ENCODE peak calls at places on chromosomes 12 and 14, in ten cellular contexts. M is GM12865; C is foreskin fibroblast; B is fibroblast of lung; H is heart right ventricle; W is CD4-positive, alpha-beta T cell; E is psoas muscle; Q is spleen; F is A549; I is CD8-positive, alpha-beta T cell. P is an unnamed sample.
A peak's percentile ranks its signal among the peaks of the same experiment; 100 is the strongest.

GRCh38 chr12:62692884-62693283 is 226.3 kb downstream of the MON2 start:
- DNase-seq in H (no peak), C (peak; percentile 68), E (no peak), M (no peak), B (peak; percentile 99), I (no peak), F (peak; percentile 33), Q (no peak), W (no peak), P (no peak)

GRCh38 chr12:131287015-131287937 is 333.6 kb downstream of the ADGRD1 start:
- DNase-seq in B (no peak), F (no peak), E (no peak), C (no peak), Q (peak; percentile 60), I (no peak), M (no peak), W (no peak), H (peak; percentile 1), P (peak; percentile 18)

GRCh38 chr12:55743131-55743921 is 404 bp downstream of the GDF11 start:
- DNase-seq in C (peak; percentile 65), H (no peak), B (peak; percentile 70), F (peak; percentile 82), M (peak; percentile 84), Q (peak; percentile 91), E (peak; percentile 65), W (peak; percentile 51), I (no peak), P (no peak)

GRCh38 chr14:103679351-103679750 is 35.9 kb downstream of the XRCC3 start:
- DNase-seq in E (no peak), B (no peak), I (no peak), Q (peak; percentile 91), C (no peak), F (peak; percentile 47), M (peak; percentile 82), H (no peak), W (peak; percentile 22), P (peak; percentile 71)

GRCh38 chr14:71141701-71142374 is 234.6 kb downstream of the PCNX1 start:
- DNase-seq in F (no peak), Q (no peak), W (no peak), I (no peak), B (peak; percentile 84), M (no peak), H (no peak), E (no peak), C (no peak), P (no peak)

GRCh38 chr14:34554540-34555250 is 15.2 kb upstream of the EAPP start:
- DNase-seq in W (no peak), M (no peak), B (no peak), C (no peak), I (no peak), F (peak; percentile 36), E (no peak), H (no peak), Q (peak; percentile 22), P (no peak)

GRCh38 chr12:120376890-120377572 is 8.1 kb upstream of the MSI1 start:
- DNase-seq in W (no peak), F (no peak), M (no peak), E (no peak), Q (no peak), H (no peak), C (no peak), B (no peak), I (no peak), P (no peak)

GRCh38 chr12:62769076-62769619 is 165.8 kb downstream of the PPM1H start:
- DNase-seq in I (no peak), B (no peak), F (no peak), E (no peak), M (no peak), Q (no peak), H (no peak), W (no peak), C (no peak), P (no peak)

GRCh38 chr12:57107456-57107855 is 3.7 kb downstream of the STAT6 start:
- DNase-seq in W (no peak), I (no peak), E (no peak), H (no peak), B (no peak), M (no peak), Q (no peak), F (no peak), C (no peak), P (no peak)

GRCh38 chr14:53951661-53952265 is 4.9 kb downstream of the BMP4 start:
- DNase-seq in H (no peak), F (no peak), E (no peak), Q (no peak), M (no peak), W (no peak), C (no peak), B (no peak), I (no peak), P (no peak)

GRCh38 chr12:8780389-8780788 is 42.0 kb upstream of the A2ML1 start:
- DNase-seq in F (peak; percentile 58), M (peak; percentile 35), C (peak; percentile 8), W (no peak), E (no peak), I (no peak), H (no peak), Q (no peak), B (peak; percentile 38), P (no peak)

GRCh38 chr12:49521391-49521790 is 17.4 kb upstream of the KCNH3 start:
- DNase-seq in C (no peak), E (no peak), F (no peak), Q (no peak), M (no peak), B (no peak), H (no peak), W (no peak), I (no peak), P (no peak)

GRCh38 chr12:91954326-91954725 is 191.3 kb downstream of the BTG1 start:
- DNase-seq in B (no peak), M (no peak), I (no peak), E (no peak), W (no peak), Q (no peak), F (no peak), C (no peak), H (no peak), P (no peak)

GRCh38 chr12:52649066-52649465 is 2.9 kb downstream of the KRT2 start:
- DNase-seq in E (no peak), Q (no peak), W (no peak), B (no peak), C (no peak), H (no peak), I (no peak), F (no peak), M (no peak), P (no peak)

GRCh38 chr14:92603309-92604257 is 90.0 kb downstream of the RIN3 start:
- DNase-seq in C (no peak), E (no peak), I (peak; percentile 41), F (peak; percentile 46), W (peak; percentile 45), M (no peak), B (peak; percentile 94), Q (no peak), H (peak; percentile 52), P (no peak)

GRCh38 chr12:47991592-47991991 is 12.7 kb downstream of the COL2A1 start:
- DNase-seq in F (no peak), W (no peak), B (no peak), C (no peak), Q (peak; percentile 64), H (no peak), M (no peak), I (no peak), E (no peak), P (no peak)

GRCh38 chr12:107992016-107992415 is 137.1 kb upstream of the WSCD2 start:
- DNase-seq in M (no peak), I (no peak), H (no peak), E (no peak), F (no peak), C (no peak), B (no peak), W (no peak), Q (no peak), P (no peak)

GRCh38 chr14:99462211-99462610 is 18.4 kb downstream of the SETD3 start:
- DNase-seq in W (no peak), B (peak; percentile 26), H (no peak), E (no peak), I (no peak), M (no peak), Q (no peak), C (no peak), F (no peak), P (no peak)

GRCh38 chr12:126163984-126164383 is 1098.7 kb downstream of the AACS start:
- DNase-seq in F (no peak), W (no peak), I (no peak), M (no peak), Q (no peak), C (no peak), H (no peak), E (no peak), B (no peak), P (no peak)

GRCh38 chr12:112564160-112564559 is 145.4 kb downstream of the PTPN11 start:
- DNase-seq in F (no peak), C (no peak), H (no peak), E (no peak), B (no peak), M (no peak), W (no peak), I (no peak), Q (no peak), P (no peak)
- TF ChIP-seq CTCF in F (peak; percentile 12), C (no peak), H (no peak), E (no peak), B (no peak), M (no peak), W (no peak), I (no peak), Q (no peak), P (no peak)

GRCh38 chr14:51735851-51736250 is 84.1 kb downstream of the FRMD6 start:
- DNase-seq in M (no peak), I (no peak), F (peak; percentile 27), E (no peak), B (no peak), C (no peak), Q (no peak), W (no peak), H (no peak), P (no peak)
- TF ChIP-seq CTCF in M (no peak), I (no peak), F (no peak), E (no peak), B (no peak), C (no peak), Q (no peak), W (no peak), H (no peak), P (no peak)

GRCh38 chr12:53990311-53991076 is 5.5 kb downstream of the HOXC10 start:
- DNase-seq in H (no peak), I (no peak), F (no peak), E (no peak), W (no peak), B (no peak), Q (no peak), M (no peak), C (no peak), P (no peak)
- TF ChIP-seq CTCF in H (no peak), I (no peak), F (no peak), E (no peak), W (no peak), B (no peak), Q (no peak), M (no peak), C (no peak), P (no peak)

DNA sequence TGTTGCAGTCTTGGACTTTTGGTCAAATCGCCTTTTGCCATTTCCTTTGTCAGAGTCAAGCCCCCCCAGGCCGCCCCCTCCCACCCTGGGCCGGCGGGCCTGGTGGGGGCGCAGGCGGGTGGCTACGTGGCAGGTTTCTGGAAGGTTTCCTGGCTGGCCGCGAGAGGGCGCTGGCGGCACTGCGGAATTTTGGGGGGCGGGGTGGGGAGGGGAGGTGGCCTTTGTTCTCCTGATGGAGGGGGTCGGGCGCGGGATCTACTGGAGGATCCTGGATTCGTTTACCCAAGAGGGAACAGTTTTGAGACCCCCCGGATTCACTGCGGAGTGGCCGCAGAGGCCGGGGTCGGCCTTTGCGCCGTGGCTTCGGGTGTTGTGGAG is 1.2 kb downstream of the MEG3 start:
- DNase-seq in Q (no peak), M (no peak), B (peak; percentile 33), C (no peak), I (no peak), W (no peak), H (no peak), F (no peak), E (no peak), P (no peak)
- TF ChIP-seq CTCF in Q (peak; percentile 53), M (peak; percentile 14), B (peak; percentile 30), C (peak; percentile 30), I (no peak), W (no peak), H (peak; percentile 46), F (peak; percentile 54), E (no peak), P (peak; percentile 14)